ENCODE peak calls at places on chromosomes 7 and 10, in seven cellular contexts. One of them, this sample, is unnamed. For H3K9me3, the result is how much of the 10 kb centered on the place peaks cover.

GRCh38 chr7:112422842-112423496 is 27.3 kb upstream of the IFRD1 start:
- ATAC-seq in HepG2: peak
- ATAC-seq in K562: peak
- ATAC-seq in Panc1: peak
- ATAC-seq in HCT116: peak
- ATAC-seq in GM12878: peak
- ATAC-seq in upper lobe of left lung: peak
- ATAC-seq in this sample: peak

GRCh38 chr7:155375337-155376277 is 77.9 kb downstream of the INSIG1 start:
- ATAC-seq in HepG2: no peak
- ATAC-seq in K562: no peak
- ATAC-seq in Panc1: no peak
- ATAC-seq in HCT116: no peak
- ATAC-seq in GM12878: no peak
- ATAC-seq in upper lobe of left lung: no peak
- ATAC-seq in this sample: no peak

GRCh38 chr10:24962998-24963397 is 10.6 kb upstream of the PRTFDC1 start:
- ATAC-seq in HepG2: peak
- ATAC-seq in K562: peak
- ATAC-seq in Panc1: peak
- ATAC-seq in HCT116: peak
- ATAC-seq in GM12878: no peak
- ATAC-seq in upper lobe of left lung: no peak
- ATAC-seq in this sample: no peak

GRCh38 chr10:930415-931325 is 835 bp downstream of the LARP4B start:
- ATAC-seq in HepG2: peak
- ATAC-seq in K562: peak
- ATAC-seq in Panc1: peak
- ATAC-seq in HCT116: peak
- ATAC-seq in GM12878: peak
- ATAC-seq in upper lobe of left lung: peak
- ATAC-seq in this sample: no peak

GRCh38 chr7:100490483-100491191 is 6.9 kb downstream of the NYAP1 start:
- ATAC-seq in HepG2: peak
- ATAC-seq in K562: no peak
- ATAC-seq in Panc1: peak
- ATAC-seq in HCT116: no peak
- ATAC-seq in GM12878: no peak
- ATAC-seq in upper lobe of left lung: no peak
- ATAC-seq in this sample: no peak

GRCh38 chr10:73577788-73578187 is 13.4 kb downstream of the USP54 start:
- ATAC-seq in HepG2: no peak
- ATAC-seq in K562: peak
- ATAC-seq in Panc1: peak
- ATAC-seq in HCT116: no peak
- ATAC-seq in GM12878: no peak
- ATAC-seq in upper lobe of left lung: peak
- ATAC-seq in this sample: peak

GRCh38 chr7:140214075-140214684 is 37.4 kb upstream of the KDM7A start:
- ATAC-seq in HepG2: peak
- ATAC-seq in K562: no peak
- ATAC-seq in Panc1: no peak
- ATAC-seq in HCT116: no peak
- ATAC-seq in GM12878: no peak
- ATAC-seq in upper lobe of left lung: peak
- ATAC-seq in this sample: peak

GRCh38 chr7:155533827-155534690 is 12.3 kb downstream of the CNPY1 start:
- ATAC-seq in HepG2: peak
- ATAC-seq in K562: peak
- ATAC-seq in Panc1: peak
- ATAC-seq in HCT116: peak
- ATAC-seq in GM12878: peak
- ATAC-seq in upper lobe of left lung: peak
- ATAC-seq in this sample: no peak

GRCh38 chr7:2792240-2792639 is 51.9 kb downstream of the GNA12 start:
- ATAC-seq in HepG2: no peak
- ATAC-seq in K562: no peak
- ATAC-seq in Panc1: no peak
- ATAC-seq in HCT116: no peak
- ATAC-seq in GM12878: no peak
- ATAC-seq in upper lobe of left lung: no peak
- ATAC-seq in this sample: no peak

GRCh38 chr7:35681630-35682029 is 13.3 kb downstream of the HERPUD2 start:
- ATAC-seq in HepG2: no peak
- ATAC-seq in K562: no peak
- ATAC-seq in Panc1: no peak
- ATAC-seq in HCT116: no peak
- ATAC-seq in GM12878: peak
- ATAC-seq in upper lobe of left lung: no peak
- ATAC-seq in this sample: no peak

GRCh38 chr7:139153832-139154231 is 44.3 kb upstream of the ZC3HAV1 start:
- ATAC-seq in HepG2: no peak
- ATAC-seq in K562: peak
- ATAC-seq in Panc1: no peak
- ATAC-seq in HCT116: no peak
- ATAC-seq in GM12878: no peak
- ATAC-seq in upper lobe of left lung: no peak
- ATAC-seq in this sample: no peak

GRCh38 chr7:36037121-36037662 is 115.9 kb upstream of the EEPD1 start:
- ATAC-seq in HepG2: no peak
- ATAC-seq in K562: no peak
- ATAC-seq in Panc1: peak
- ATAC-seq in HCT116: no peak
- ATAC-seq in GM12878: no peak
- ATAC-seq in upper lobe of left lung: peak
- ATAC-seq in this sample: peak

GRCh38 chr10:11581213-11581612 is 30.2 kb downstream of the USP6NL start:
- ATAC-seq in HepG2: no peak
- ATAC-seq in K562: no peak
- ATAC-seq in Panc1: no peak
- ATAC-seq in HCT116: no peak
- ATAC-seq in GM12878: peak
- ATAC-seq in upper lobe of left lung: no peak
- ATAC-seq in this sample: no peak

GRCh38 chr10:17923728-17924127 is 28.0 kb upstream of the SLC39A12 start:
- ATAC-seq in HepG2: no peak
- ATAC-seq in K562: no peak
- ATAC-seq in Panc1: no peak
- ATAC-seq in HCT116: no peak
- ATAC-seq in GM12878: no peak
- ATAC-seq in upper lobe of left lung: peak
- ATAC-seq in this sample: peak

GRCh38 chr7:151884276-151885201 is 7.6 kb upstream of the PRKAG2 start:
- ATAC-seq in HepG2: no peak
- ATAC-seq in K562: no peak
- ATAC-seq in Panc1: no peak
- ATAC-seq in HCT116: no peak
- ATAC-seq in GM12878: no peak
- ATAC-seq in upper lobe of left lung: no peak
- ATAC-seq in this sample: no peak

GRCh38 chr10:129531195-129531968 is 64.3 kb downstream of the MGMT start:
- ATAC-seq in HepG2: peak
- ATAC-seq in K562: no peak
- ATAC-seq in Panc1: peak
- ATAC-seq in HCT116: peak
- ATAC-seq in GM12878: no peak
- ATAC-seq in upper lobe of left lung: no peak
- ATAC-seq in this sample: no peak

GRCh38 chr7:33444501-33444900 is 315.1 kb downstream of the BBS9 start:
- ATAC-seq in HepG2: no peak
- ATAC-seq in K562: no peak
- ATAC-seq in Panc1: no peak
- ATAC-seq in HCT116: no peak
- ATAC-seq in GM12878: no peak
- ATAC-seq in upper lobe of left lung: peak
- ATAC-seq in this sample: peak

GRCh38 chr10:35819011-35819410 is 176.9 kb upstream of the FZD8 start:
- ATAC-seq in HepG2: no peak
- ATAC-seq in K562: no peak
- ATAC-seq in Panc1: no peak
- ATAC-seq in HCT116: no peak
- ATAC-seq in GM12878: no peak
- ATAC-seq in upper lobe of left lung: no peak
- ATAC-seq in this sample: no peak

GRCh38 chr10:125962200-125962599 is 65.8 kb downstream of the FANK1 start:
- ATAC-seq in HepG2: no peak
- ATAC-seq in K562: no peak
- ATAC-seq in Panc1: no peak
- ATAC-seq in HCT116: no peak
- ATAC-seq in GM12878: no peak
- ATAC-seq in upper lobe of left lung: no peak
- ATAC-seq in this sample: no peak

GRCh38 chr10:48802611-48803046 is 118.0 kb downstream of the WDFY4 start:
- ATAC-seq in HepG2: no peak
- ATAC-seq in K562: no peak
- ATAC-seq in Panc1: no peak
- ATAC-seq in HCT116: no peak
- ATAC-seq in GM12878: peak
- ATAC-seq in upper lobe of left lung: no peak
- ATAC-seq in this sample: no peak

GRCh38 chr10:70835895-70836294 is 20.1 kb downstream of the SGPL1 start:
- ATAC-seq in HepG2: peak
- ATAC-seq in K562: no peak
- ATAC-seq in Panc1: no peak
- ATAC-seq in HCT116: no peak
- ATAC-seq in GM12878: no peak
- ATAC-seq in upper lobe of left lung: no peak
- ATAC-seq in this sample: no peak

GRCh38 chr7:69962077-69962855 is 364.0 kb downstream of the AUTS2 start:
- ATAC-seq in HepG2: no peak
- ATAC-seq in K562: no peak
- ATAC-seq in Panc1: no peak
- ATAC-seq in HCT116: no peak
- ATAC-seq in GM12878: peak
- ATAC-seq in upper lobe of left lung: peak
- ATAC-seq in this sample: no peak

GRCh38 chr7:12107841-12108249 is 103.2 kb upstream of the TMEM106B start:
- ATAC-seq in HepG2: no peak
- ATAC-seq in K562: no peak
- ATAC-seq in Panc1: no peak
- ATAC-seq in HCT116: no peak
- ATAC-seq in GM12878: no peak
- ATAC-seq in upper lobe of left lung: no peak
- ATAC-seq in this sample: no peak

GRCh38 chr7:49660170-49660783 is 113.2 kb upstream of the VWC2 start:
- ATAC-seq in HepG2: no peak
- ATAC-seq in K562: no peak
- ATAC-seq in Panc1: no peak
- ATAC-seq in HCT116: no peak
- ATAC-seq in GM12878: no peak
- ATAC-seq in upper lobe of left lung: no peak
- ATAC-seq in this sample: no peak

GRCh38 chr10:75254739-75255138 is 19.0 kb upstream of the COMTD1 start:
- ATAC-seq in HepG2: no peak
- ATAC-seq in K562: no peak
- ATAC-seq in Panc1: no peak
- ATAC-seq in HCT116: no peak
- ATAC-seq in GM12878: no peak
- ATAC-seq in upper lobe of left lung: no peak
- ATAC-seq in this sample: no peak

GRCh38 chr10:5369362-5370158 is 4.8 kb downstream of the UCN3 start:
- ATAC-seq in HepG2: no peak
- ATAC-seq in K562: no peak
- ATAC-seq in Panc1: no peak
- ATAC-seq in HCT116: no peak
- ATAC-seq in GM12878: no peak
- ATAC-seq in upper lobe of left lung: no peak
- ATAC-seq in this sample: no peak

GRCh38 chr7:88665892-88666514 is 93.5 kb upstream of the ZNF804B start:
- ATAC-seq in HepG2: no peak
- ATAC-seq in K562: peak
- ATAC-seq in Panc1: no peak
- ATAC-seq in HCT116: peak
- ATAC-seq in GM12878: no peak
- ATAC-seq in upper lobe of left lung: no peak
- ATAC-seq in this sample: no peak

GRCh38 chr7:158139499-158139898 is 448.1 kb downstream of the PTPRN2 start:
- ATAC-seq in HepG2: no peak
- ATAC-seq in K562: no peak
- ATAC-seq in Panc1: no peak
- ATAC-seq in HCT116: no peak
- ATAC-seq in GM12878: no peak
- ATAC-seq in upper lobe of left lung: no peak
- ATAC-seq in this sample: no peak
- H3K9me3 ChIP-seq in HepG2: under half
- H3K9me3 ChIP-seq in K562: under half
- H3K9me3 ChIP-seq in Panc1: under half
- H3K9me3 ChIP-seq in HCT116: under half
- H3K9me3 ChIP-seq in GM12878: under half
- H3K9me3 ChIP-seq in upper lobe of left lung: under half
- H3K9me3 ChIP-seq in this sample: under half

GRCh38 chr7:19561121-19561805 is 147.6 kb downstream of the POLR1F start:
- ATAC-seq in HepG2: no peak
- ATAC-seq in K562: no peak
- ATAC-seq in Panc1: no peak
- ATAC-seq in HCT116: no peak
- ATAC-seq in GM12878: no peak
- ATAC-seq in upper lobe of left lung: no peak
- ATAC-seq in this sample: peak
- H3K4me3 ChIP-seq in HepG2: no peak
- H3K4me3 ChIP-seq in K562: no peak
- H3K4me3 ChIP-seq in Panc1: no peak
- H3K4me3 ChIP-seq in HCT116: no peak
- H3K4me3 ChIP-seq in GM12878: no peak
- H3K4me3 ChIP-seq in upper lobe of left lung: no peak
- H3K4me3 ChIP-seq in this sample: no peak

DNA sequence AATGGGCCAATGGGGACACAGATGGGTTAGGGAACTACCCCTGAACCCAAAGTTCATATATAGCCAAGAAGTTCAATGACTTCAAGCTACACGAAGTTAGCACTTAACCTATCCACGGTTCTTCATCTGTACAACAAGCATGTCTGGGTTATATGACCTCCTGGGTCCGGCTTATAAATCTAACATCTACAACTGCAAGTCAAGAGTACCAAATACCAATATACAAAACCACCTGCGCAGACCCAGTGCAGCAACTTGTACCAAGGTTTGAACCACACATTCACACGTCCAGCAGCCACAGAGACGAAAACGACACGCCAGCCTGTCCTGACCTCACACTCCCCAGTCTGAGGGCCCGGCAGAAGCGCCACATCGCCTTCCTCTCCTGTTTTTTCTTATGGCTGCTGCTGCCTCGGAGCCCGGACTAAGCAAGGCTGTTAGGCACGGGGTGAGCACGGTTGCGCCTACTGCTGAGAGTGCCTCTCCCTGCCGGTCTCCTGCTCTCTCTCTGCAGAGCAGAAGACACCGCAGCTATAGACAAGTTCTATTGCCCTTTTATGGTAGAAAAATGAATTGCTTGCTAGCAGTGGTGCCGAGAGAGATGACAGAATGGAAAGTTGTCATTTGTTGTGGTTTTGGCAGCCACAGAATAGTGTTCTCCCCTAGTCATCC is 86.3 kb downstream of the RNF216 start:
- ATAC-seq in HepG2: no peak
- ATAC-seq in K562: no peak
- ATAC-seq in Panc1: no peak
- ATAC-seq in HCT116: no peak
- ATAC-seq in GM12878: peak
- ATAC-seq in upper lobe of left lung: peak
- ATAC-seq in this sample: peak
- TF ChIP-seq POLR2AphosphoS5 in HepG2: no peak
- TF ChIP-seq POLR2AphosphoS5 in K562: no peak
- TF ChIP-seq POLR2AphosphoS5 in Panc1: no peak
- TF ChIP-seq POLR2AphosphoS5 in HCT116: no peak
- TF ChIP-seq POLR2AphosphoS5 in GM12878: peak
- TF ChIP-seq POLR2AphosphoS5 in upper lobe of left lung: peak
- TF ChIP-seq POLR2AphosphoS5 in this sample: peak

GRCh38 chr10:114855776-114856543 is 34.4 kb downstream of the FHIP2A start:
- ATAC-seq in HepG2: no peak
- ATAC-seq in K562: no peak
- ATAC-seq in Panc1: peak
- ATAC-seq in HCT116: no peak
- ATAC-seq in GM12878: no peak
- ATAC-seq in upper lobe of left lung: no peak
- ATAC-seq in this sample: no peak
- H3K9me3 ChIP-seq in HepG2: under half
- H3K9me3 ChIP-seq in K562: under half
- H3K9me3 ChIP-seq in Panc1: under half
- H3K9me3 ChIP-seq in HCT116: under half
- H3K9me3 ChIP-seq in GM12878: under half
- H3K9me3 ChIP-seq in upper lobe of left lung: under half
- H3K9me3 ChIP-seq in this sample: under half

This sample was measured in gastroesophageal sphincter.